ENCODE peak calls at places on chromosome 11, in four cellular contexts. U is ELR, B is activated T-cell treated with anti-CD3 and anti-CD28 coated beads for 1 hour, H is fibroblast of gingiva. R is an unnamed sample.
A peak's percentile ranks its signal among the peaks of the same experiment; 100 is the strongest.

GRCh38 chr11:108048269-108048668 is 39.6 kb downstream of the CUL5 start:
- DNase-seq in U (no peak), B (no peak), H (no peak), R (no peak)

GRCh38 chr11:72970557-72971118 is 156.4 kb downstream of the ATG16L2 start:
- DNase-seq in U (no peak), B (no peak), H (no peak), R (no peak)

GRCh38 chr11:116644201-116644947 is 128.4 kb downstream of the BUD13 start:
- DNase-seq in U (no peak), B (no peak), H (no peak), R (no peak)

GRCh38 chr11:14499178-14499559 is 442 bp downstream of the COPB1 start:
- DNase-seq in U (peak; percentile 40), B (peak; percentile 8), H (peak; percentile 24), R (peak; percentile 28)

GRCh38 chr11:64234840-64235379 is 526 bp downstream of the VEGFB start:
- DNase-seq in U (peak; percentile 47), B (peak; percentile 30), H (no peak), R (peak; percentile 37)

GRCh38 chr11:96161271-96162089 is 181.5 kb downstream of the MAML2 start:
- DNase-seq in U (peak; percentile 53), B (no peak), H (no peak), R (peak; percentile 70)

GRCh38 chr11:107598225-107599139 is 7.5 kb downstream of the ELMOD1 start:
- DNase-seq in U (peak; percentile 36), B (no peak), H (no peak), R (peak; percentile 13)

GRCh38 chr11:472272-472671 is 22.2 kb downstream of the PTDSS2 start:
- DNase-seq in U (no peak), B (no peak), H (no peak), R (no peak)

GRCh38 chr11:33039274-33040126 is at the start of gene TCP11L1:
- DNase-seq in U (peak; percentile 92), B (peak; percentile 69), H (peak; percentile 95), R (peak; percentile 94)

GRCh38 chr11:108177570-108177969 is 44.9 kb downstream of the NPAT start:
- DNase-seq in U (no peak), B (no peak), H (no peak), R (no peak)

GRCh38 chr11:12587333-12587997 is 86.8 kb upstream of the TEAD1 start:
- DNase-seq in U (peak; percentile 75), B (no peak), H (peak; percentile 10), R (peak; percentile 65)

GRCh38 chr11:1557904-1558831 is 13.9 kb downstream of the DUSP8 start:
- DNase-seq in U (peak; percentile 52), B (no peak), H (peak; percentile 77), R (peak; percentile 93)

R was measured in EL.